ENCODE peak calls at places on chromosomes 4 and X, in ten cellular contexts. P, I, N, C, H, F, Y, V, Z and L are unnamed samples.

GRCh38 chr4:1082215-1083182 is 30.9 kb downstream of the RNF212 start:
- DNase-seq in H (peak; percentile 91), Z (peak; percentile 73), I (peak; percentile 70), N (no peak), C (peak; percentile 26), F (no peak), Y (no peak), P (peak; percentile 90), V (no peak), L (no peak)

GRCh38 chr4:138399041-138399440 is 156.9 kb upstream of the SLC7A11 start:
- DNase-seq in V (no peak), Z (no peak), H (no peak), C (no peak), P (no peak), F (no peak), N (no peak), Y (no peak), I (no peak), L (no peak)

GRCh38 chr4:111919666-111920065 is 225.6 kb upstream of the FAM241A start:
- DNase-seq in V (no peak), C (no peak), N (no peak), P (no peak), I (no peak), H (no peak), Y (no peak), Z (no peak), F (no peak), L (no peak)

GRCh38 chrX:25012793-25013592 is 2.8 kb downstream of the ARX start:
- DNase-seq in Z (no peak), V (peak; percentile 83), F (no peak), N (peak; percentile 48), H (no peak), I (no peak), Y (no peak), C (no peak), P (no peak), L (peak; percentile 27)

GRCh38 chrX:140091276-140091886 is 126.1 kb upstream of the CXorf66 start:
- DNase-seq in Y (peak; percentile 37), Z (peak; percentile 12), I (no peak), H (no peak), C (peak; percentile 23), V (peak; percentile 81), P (peak; percentile 36), F (no peak), N (peak; percentile 39), L (peak; percentile 33)

GRCh38 chr4:55444822-55445221 is 49.1 kb downstream of the TMEM165 start:
- DNase-seq in C (peak; percentile 25), F (no peak), I (peak; percentile 51), H (no peak), P (no peak), N (no peak), Z (peak; percentile 49), V (no peak), Y (peak; percentile 15), L (peak; percentile 26)

GRCh38 chrX:124217289-124218251 is 114.9 kb upstream of the TEX13D start:
- DNase-seq in Z (peak; percentile 67), Y (no peak), I (no peak), H (no peak), N (no peak), C (peak; percentile 88), V (peak; percentile 63), F (peak; percentile 20), P (no peak), L (no peak)

GRCh38 chr4:30720656-30721352 is 635 bp downstream of the PCDH7 start:
- DNase-seq in Z (peak; percentile 69), N (peak; percentile 55), Y (no peak), P (no peak), I (peak; percentile 61), F (peak; percentile 25), C (peak; percentile 68), V (no peak), H (peak; percentile 70), L (peak; percentile 26)

GRCh38 chr4:22129454-22130075 is 181.0 kb upstream of the KCNIP4 start:
- DNase-seq in I (peak; percentile 26), F (no peak), N (peak; percentile 25), P (no peak), Z (peak; percentile 23), V (peak; percentile 88), C (peak; percentile 37), Y (peak; percentile 8), H (no peak), L (peak; percentile 24)

GRCh38 chr4:152943673-152944072 is 7.5 kb downstream of the FHDC1 start:
- DNase-seq in N (no peak), Y (no peak), C (no peak), F (no peak), P (no peak), Z (peak; percentile 49), V (peak; percentile 42), I (peak; percentile 44), H (no peak), L (no peak)

GRCh38 chr4:6245246-6246169 is 24.1 kb upstream of the WFS1 start:
- DNase-seq in H (no peak), V (peak; percentile 90), Y (no peak), F (no peak), C (no peak), I (no peak), Z (peak; percentile 3), P (no peak), N (peak; percentile 79), L (no peak)

GRCh38 chrX:7147978-7148824 is at the start of gene PUDP:
- DNase-seq in F (peak; percentile 84), P (peak; percentile 95), V (peak; percentile 90), C (peak; percentile 86), N (peak; percentile 99), Z (peak; percentile 71), Y (peak; percentile 95), H (peak; percentile 93), I (peak; percentile 83), L (peak; percentile 87)

GRCh38 chr4:68416591-68416990 is 30.7 kb upstream of the TMPRSS11E start:
- DNase-seq in C (no peak), F (no peak), Y (no peak), Z (peak; percentile 1), N (no peak), V (no peak), H (no peak), I (peak; percentile 21), P (no peak), L (no peak)

GRCh38 chr4:26238782-26239647 is 81.8 kb upstream of the RBPJ start:
- DNase-seq in Z (peak; percentile 72), H (no peak), Y (no peak), V (peak; percentile 65), P (no peak), I (peak; percentile 75), N (no peak), F (no peak), C (no peak), L (no peak)

GRCh38 chr4:53854991-53855885 is 209.2 kb downstream of the CHIC2 start:
- DNase-seq in V (no peak), Z (peak; percentile 61), P (no peak), H (no peak), I (peak; percentile 60), F (no peak), Y (no peak), C (no peak), N (no peak), L (no peak)

GRCh38 chr4:78610546-78611214 is 59.1 kb downstream of the ANXA3 start:
- DNase-seq in Z (peak; percentile 67), V (no peak), I (peak; percentile 41), H (no peak), P (no peak), F (no peak), Y (peak; percentile 77), C (peak; percentile 66), N (no peak), L (no peak)

GRCh38 chr4:87574996-87575395 is 33.3 kb upstream of the DSPP start:
- DNase-seq in N (no peak), V (no peak), H (no peak), Z (no peak), I (no peak), P (no peak), Y (no peak), F (no peak), C (no peak), L (no peak)

GRCh38 chrX:72487661-72488060 is 85.0 kb downstream of the HDAC8 start:
- DNase-seq in Y (no peak), N (no peak), P (no peak), H (no peak), F (no peak), V (no peak), Z (no peak), I (no peak), C (no peak), L (no peak)
- TF ChIP-seq CTCF in Y (no peak), N (no peak), P (no peak), H (no peak), F (no peak), V (no peak), Z (no peak), I (no peak), C (no peak), L (no peak)

GRCh38 chr4:74814052-74814451 is 19.7 kb upstream of the BTC start:
- DNase-seq in P (no peak), Y (no peak), Z (no peak), V (no peak), H (no peak), N (no peak), F (no peak), I (no peak), C (no peak), L (no peak)
- H3K4me3 ChIP-seq in P (no peak overlapping the region), Y (no peak overlapping the region), Z (no peak overlapping the region), V (no peak overlapping the region), H (no peak overlapping the region), N (no peak overlapping the region), F (no peak overlapping the region), I (no peak overlapping the region), C (no peak overlapping the region), L (no peak overlapping the region)

DNA sequence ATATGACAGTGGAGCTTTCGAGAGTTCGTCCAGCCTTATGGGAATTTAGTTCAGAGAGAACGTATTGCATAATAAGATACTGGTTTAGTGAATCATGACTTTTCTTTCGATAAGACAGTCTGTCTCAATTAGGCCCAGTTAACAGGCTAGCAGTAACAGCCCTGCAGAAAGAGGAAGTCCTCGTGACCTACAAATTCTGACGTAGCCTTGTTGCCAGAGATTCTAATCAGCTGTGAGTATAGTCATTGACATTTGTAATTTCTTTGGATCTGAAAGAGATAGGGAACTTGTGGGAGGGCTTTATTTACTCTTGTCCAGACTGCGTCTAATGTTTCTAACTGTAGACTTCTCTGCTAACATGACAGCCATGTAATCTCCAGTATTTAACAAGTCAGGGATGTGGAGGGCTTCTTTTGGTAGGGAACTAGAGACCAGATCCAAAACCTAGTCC is 15.8 kb downstream of the ART3 start:
- DNase-seq in N (peak; percentile 45), C (no peak), Z (peak; percentile 95), F (peak; percentile 22), Y (peak; percentile 58), H (peak; percentile 64), V (no peak), P (no peak), I (peak; percentile 94), L (no peak)
- H3K4me1 ChIP-seq in N (peaks cover 4% of the 10 kb centered on the region), C (no peaks in the 10 kb centered on the region), Z (peaks cover 2% of the 10 kb centered on the region), F (no peaks in the 10 kb centered on the region), Y (peaks cover 15% of the 10 kb centered on the region), H (no peaks in the 10 kb centered on the region), V (no peaks in the 10 kb centered on the region), P (no peaks in the 10 kb centered on the region), I (peaks cover 2% of the 10 kb centered on the region), L (no peaks in the 10 kb centered on the region)

GRCh38 chrX:135890087-135890585 is 3.1 kb downstream of the CT45A10 start:
- DNase-seq in N (no peak), F (no peak), I (no peak), Z (no peak), H (no peak), Y (no peak), V (no peak), P (no peak), C (no peak), L (no peak)
- TF ChIP-seq CTCF in N (no peak), F (no peak), I (no peak), Z (no peak), H (no peak), Y (no peak), V (no peak), P (no peak), C (no peak), L (no peak)